ENCODE peak calls at places on chromosomes 16 and 17, in ten cellular contexts. One of them, this sample, is unnamed.

GRCh38 chr17:49946208-49946607 is 22.8 kb upstream of the DLX4 start:
- DNase-seq in CD4-positive, alpha-beta T cell: no peak
- DNase-seq in iPS DF 6.9: no peak
- DNase-seq in pulmonary artery endothelial cell: no peak
- DNase-seq in Caco-2: no peak
- DNase-seq in AG09309: no peak
- DNase-seq in pancreas: no peak
- DNase-seq in upper lobe of right lung: no peak
- DNase-seq in RWPE1: no peak
- DNase-seq in nucleus accumbens: no peak
- DNase-seq in this sample: no peak

GRCh38 chr17:2025220-2025621 is at the start of gene RTN4RL1:
- DNase-seq in AG09309: no peak
- DNase-seq in iPS DF 6.9: no peak
- DNase-seq in pulmonary artery endothelial cell: no peak
- DNase-seq in CD4-positive, alpha-beta T cell: peak
- DNase-seq in Caco-2: peak
- DNase-seq in pancreas: peak
- DNase-seq in nucleus accumbens: peak
- DNase-seq in RWPE1: peak
- DNase-seq in upper lobe of right lung: peak
- DNase-seq in this sample: peak

GRCh38 chr16:14509055-14509454 is 121.0 kb downstream of the PARN start:
- DNase-seq in nucleus accumbens: no peak
- DNase-seq in AG09309: no peak
- DNase-seq in Caco-2: no peak
- DNase-seq in iPS DF 6.9: no peak
- DNase-seq in pancreas: no peak
- DNase-seq in RWPE1: peak
- DNase-seq in CD4-positive, alpha-beta T cell: no peak
- DNase-seq in upper lobe of right lung: no peak
- DNase-seq in pulmonary artery endothelial cell: no peak
- DNase-seq in this sample: no peak

GRCh38 chr17:78345791-78346494 is 13.9 kb downstream of the SOCS3 start:
- DNase-seq in upper lobe of right lung: no peak
- DNase-seq in pulmonary artery endothelial cell: no peak
- DNase-seq in iPS DF 6.9: no peak
- DNase-seq in AG09309: no peak
- DNase-seq in RWPE1: no peak
- DNase-seq in CD4-positive, alpha-beta T cell: no peak
- DNase-seq in Caco-2: no peak
- DNase-seq in pancreas: peak
- DNase-seq in nucleus accumbens: no peak
- DNase-seq in this sample: no peak

GRCh38 chr16:89924925-89925307 is 1.8 kb downstream of the TUBB3 start:
- DNase-seq in nucleus accumbens: no peak
- DNase-seq in pancreas: no peak
- DNase-seq in AG09309: no peak
- DNase-seq in upper lobe of right lung: no peak
- DNase-seq in RWPE1: no peak
- DNase-seq in CD4-positive, alpha-beta T cell: no peak
- DNase-seq in pulmonary artery endothelial cell: no peak
- DNase-seq in Caco-2: no peak
- DNase-seq in iPS DF 6.9: no peak
- DNase-seq in this sample: no peak

GRCh38 chr16:4537376-4538066 is 1.1 kb downstream of the CDIP1 start:
- DNase-seq in nucleus accumbens: no peak
- DNase-seq in CD4-positive, alpha-beta T cell: no peak
- DNase-seq in AG09309: no peak
- DNase-seq in upper lobe of right lung: no peak
- DNase-seq in iPS DF 6.9: no peak
- DNase-seq in Caco-2: no peak
- DNase-seq in RWPE1: peak
- DNase-seq in pancreas: peak
- DNase-seq in pulmonary artery endothelial cell: no peak
- DNase-seq in this sample: peak

GRCh38 chr16:5427571-5427970 is 330.0 kb upstream of the EEF2KMT start:
- DNase-seq in upper lobe of right lung: no peak
- DNase-seq in pancreas: no peak
- DNase-seq in RWPE1: no peak
- DNase-seq in nucleus accumbens: no peak
- DNase-seq in iPS DF 6.9: no peak
- DNase-seq in pulmonary artery endothelial cell: no peak
- DNase-seq in CD4-positive, alpha-beta T cell: no peak
- DNase-seq in Caco-2: no peak
- DNase-seq in AG09309: no peak
- DNase-seq in this sample: no peak

GRCh38 chr16:66299349-66299748 is 67.1 kb upstream of the CDH5 start:
- DNase-seq in Caco-2: no peak
- DNase-seq in pancreas: no peak
- DNase-seq in CD4-positive, alpha-beta T cell: no peak
- DNase-seq in nucleus accumbens: no peak
- DNase-seq in iPS DF 6.9: no peak
- DNase-seq in AG09309: no peak
- DNase-seq in upper lobe of right lung: no peak
- DNase-seq in RWPE1: no peak
- DNase-seq in pulmonary artery endothelial cell: no peak
- DNase-seq in this sample: no peak

GRCh38 chr16:86251682-86252081 is 258.6 kb upstream of the FOXF1 start:
- DNase-seq in upper lobe of right lung: no peak
- DNase-seq in CD4-positive, alpha-beta T cell: no peak
- DNase-seq in RWPE1: no peak
- DNase-seq in nucleus accumbens: no peak
- DNase-seq in iPS DF 6.9: no peak
- DNase-seq in pulmonary artery endothelial cell: no peak
- DNase-seq in AG09309: no peak
- DNase-seq in Caco-2: no peak
- DNase-seq in pancreas: no peak
- DNase-seq in this sample: no peak

GRCh38 chr17:41919165-41919817 is 540 bp upstream of the ACLY start:
- DNase-seq in Caco-2: peak
- DNase-seq in iPS DF 6.9: peak
- DNase-seq in nucleus accumbens: peak
- DNase-seq in AG09309: peak
- DNase-seq in CD4-positive, alpha-beta T cell: no peak
- DNase-seq in upper lobe of right lung: no peak
- DNase-seq in RWPE1: peak
- DNase-seq in pancreas: no peak
- DNase-seq in pulmonary artery endothelial cell: no peak
- DNase-seq in this sample: no peak

GRCh38 chr17:73092518-73093135 is at the start of gene SLC39A11:
- DNase-seq in RWPE1: peak
- DNase-seq in CD4-positive, alpha-beta T cell: peak
- DNase-seq in pulmonary artery endothelial cell: peak
- DNase-seq in iPS DF 6.9: peak
- DNase-seq in pancreas: peak
- DNase-seq in AG09309: peak
- DNase-seq in Caco-2: peak
- DNase-seq in nucleus accumbens: peak
- DNase-seq in upper lobe of right lung: peak
- DNase-seq in this sample: peak

GRCh38 chr17:48129981-48130380 is 22.4 kb downstream of the SNX11 start:
- DNase-seq in nucleus accumbens: no peak
- DNase-seq in AG09309: no peak
- DNase-seq in pancreas: no peak
- DNase-seq in iPS DF 6.9: no peak
- DNase-seq in pulmonary artery endothelial cell: no peak
- DNase-seq in RWPE1: no peak
- DNase-seq in upper lobe of right lung: no peak
- DNase-seq in CD4-positive, alpha-beta T cell: no peak
- DNase-seq in Caco-2: no peak
- DNase-seq in this sample: no peak

GRCh38 chr16:89565256-89565505 is 4.7 kb downstream of the RPL13 start:
- DNase-seq in pancreas: no peak
- DNase-seq in iPS DF 6.9: no peak
- DNase-seq in upper lobe of right lung: no peak
- DNase-seq in RWPE1: peak
- DNase-seq in nucleus accumbens: no peak
- DNase-seq in AG09309: no peak
- DNase-seq in CD4-positive, alpha-beta T cell: no peak
- DNase-seq in pulmonary artery endothelial cell: no peak
- DNase-seq in Caco-2: peak
- DNase-seq in this sample: no peak

GRCh38 chr17:74235040-74235581 is 21.7 kb downstream of the TTYH2 start:
- DNase-seq in upper lobe of right lung: no peak
- DNase-seq in pulmonary artery endothelial cell: no peak
- DNase-seq in CD4-positive, alpha-beta T cell: no peak
- DNase-seq in RWPE1: no peak
- DNase-seq in Caco-2: no peak
- DNase-seq in AG09309: no peak
- DNase-seq in pancreas: no peak
- DNase-seq in iPS DF 6.9: no peak
- DNase-seq in nucleus accumbens: peak
- DNase-seq in this sample: no peak

GRCh38 chr16:87860553-87861299 is 8.6 kb downstream of the SLC7A5 start:
- DNase-seq in pulmonary artery endothelial cell: no peak
- DNase-seq in CD4-positive, alpha-beta T cell: no peak
- DNase-seq in pancreas: no peak
- DNase-seq in nucleus accumbens: no peak
- DNase-seq in AG09309: no peak
- DNase-seq in upper lobe of right lung: no peak
- DNase-seq in Caco-2: no peak
- DNase-seq in RWPE1: no peak
- DNase-seq in iPS DF 6.9: no peak
- DNase-seq in this sample: no peak

GRCh38 chr16:10812352-10813122 is 6.1 kb downstream of the TVP23A start:
- DNase-seq in nucleus accumbens: no peak
- DNase-seq in pancreas: no peak
- DNase-seq in Caco-2: no peak
- DNase-seq in iPS DF 6.9: no peak
- DNase-seq in AG09309: no peak
- DNase-seq in pulmonary artery endothelial cell: no peak
- DNase-seq in upper lobe of right lung: no peak
- DNase-seq in RWPE1: no peak
- DNase-seq in CD4-positive, alpha-beta T cell: no peak
- DNase-seq in this sample: no peak

GRCh38 chr16:19513377-19514053 is 8.4 kb downstream of the GDE1 start:
- DNase-seq in upper lobe of right lung: no peak
- DNase-seq in pulmonary artery endothelial cell: no peak
- DNase-seq in Caco-2: no peak
- DNase-seq in CD4-positive, alpha-beta T cell: no peak
- DNase-seq in AG09309: no peak
- DNase-seq in pancreas: no peak
- DNase-seq in nucleus accumbens: no peak
- DNase-seq in RWPE1: no peak
- DNase-seq in iPS DF 6.9: no peak
- DNase-seq in this sample: no peak

GRCh38 chr17:40810505-40810904 is 10.7 kb upstream of the KRT28 start:
- DNase-seq in AG09309: no peak
- DNase-seq in iPS DF 6.9: no peak
- DNase-seq in nucleus accumbens: no peak
- DNase-seq in CD4-positive, alpha-beta T cell: no peak
- DNase-seq in Caco-2: no peak
- DNase-seq in RWPE1: peak
- DNase-seq in pancreas: no peak
- DNase-seq in pulmonary artery endothelial cell: peak
- DNase-seq in upper lobe of right lung: no peak
- DNase-seq in this sample: no peak

GRCh38 chr16:55664786-55665407 is 9.1 kb downstream of the SLC6A2 start:
- DNase-seq in upper lobe of right lung: no peak
- DNase-seq in Caco-2: no peak
- DNase-seq in RWPE1: no peak
- DNase-seq in pulmonary artery endothelial cell: no peak
- DNase-seq in iPS DF 6.9: no peak
- DNase-seq in nucleus accumbens: no peak
- DNase-seq in CD4-positive, alpha-beta T cell: no peak
- DNase-seq in pancreas: no peak
- DNase-seq in AG09309: no peak
- DNase-seq in this sample: no peak

GRCh38 chr17:13158511-13159240 is 140.8 kb upstream of the ELAC2 start:
- DNase-seq in CD4-positive, alpha-beta T cell: no peak
- DNase-seq in pulmonary artery endothelial cell: no peak
- DNase-seq in Caco-2: no peak
- DNase-seq in nucleus accumbens: no peak
- DNase-seq in pancreas: no peak
- DNase-seq in iPS DF 6.9: no peak
- DNase-seq in upper lobe of right lung: no peak
- DNase-seq in RWPE1: no peak
- DNase-seq in AG09309: no peak
- DNase-seq in this sample: no peak

GRCh38 chr16:13875614-13876284 is 44.2 kb upstream of the ERCC4 start:
- DNase-seq in CD4-positive, alpha-beta T cell: no peak
- DNase-seq in pulmonary artery endothelial cell: no peak
- DNase-seq in RWPE1: no peak
- DNase-seq in upper lobe of right lung: no peak
- DNase-seq in nucleus accumbens: no peak
- DNase-seq in pancreas: no peak
- DNase-seq in AG09309: no peak
- DNase-seq in Caco-2: no peak
- DNase-seq in iPS DF 6.9: no peak
- DNase-seq in this sample: no peak

GRCh38 chr17:20263595-20263994 is 203.7 kb downstream of the LGALS9B start:
- DNase-seq in nucleus accumbens: no peak
- DNase-seq in pancreas: no peak
- DNase-seq in upper lobe of right lung: no peak
- DNase-seq in CD4-positive, alpha-beta T cell: no peak
- DNase-seq in pulmonary artery endothelial cell: peak
- DNase-seq in iPS DF 6.9: no peak
- DNase-seq in AG09309: peak
- DNase-seq in Caco-2: no peak
- DNase-seq in RWPE1: peak
- DNase-seq in this sample: no peak

GRCh38 chr17:73118876-73119485 is 26.5 kb upstream of the SLC39A11 start:
- DNase-seq in nucleus accumbens: no peak
- DNase-seq in AG09309: no peak
- DNase-seq in Caco-2: no peak
- DNase-seq in RWPE1: no peak
- DNase-seq in pulmonary artery endothelial cell: no peak
- DNase-seq in upper lobe of right lung: no peak
- DNase-seq in pancreas: no peak
- DNase-seq in CD4-positive, alpha-beta T cell: no peak
- DNase-seq in iPS DF 6.9: no peak
- DNase-seq in this sample: no peak

GRCh38 chr16:28977703-28978641 is 3.4 kb downstream of the SPNS1 start:
- DNase-seq in Caco-2: no peak
- DNase-seq in pancreas: peak
- DNase-seq in CD4-positive, alpha-beta T cell: no peak
- DNase-seq in iPS DF 6.9: no peak
- DNase-seq in upper lobe of right lung: no peak
- DNase-seq in pulmonary artery endothelial cell: no peak
- DNase-seq in RWPE1: peak
- DNase-seq in nucleus accumbens: no peak
- DNase-seq in AG09309: no peak
- DNase-seq in this sample: no peak

GRCh38 chr16:77171750-77172635 is 19.0 kb upstream of the MON1B start:
- DNase-seq in RWPE1: peak
- DNase-seq in pancreas: peak
- DNase-seq in upper lobe of right lung: no peak
- DNase-seq in Caco-2: no peak
- DNase-seq in CD4-positive, alpha-beta T cell: no peak
- DNase-seq in iPS DF 6.9: no peak
- DNase-seq in nucleus accumbens: no peak
- DNase-seq in AG09309: peak
- DNase-seq in pulmonary artery endothelial cell: peak
- DNase-seq in this sample: no peak

GRCh38 chr16:58020628-58021521 is 4.7 kb upstream of the MMP15 start:
- DNase-seq in RWPE1: no peak
- DNase-seq in CD4-positive, alpha-beta T cell: peak
- DNase-seq in upper lobe of right lung: peak
- DNase-seq in nucleus accumbens: peak
- DNase-seq in pancreas: peak
- DNase-seq in iPS DF 6.9: no peak
- DNase-seq in Caco-2: peak
- DNase-seq in pulmonary artery endothelial cell: no peak
- DNase-seq in AG09309: no peak
- DNase-seq in this sample: peak

GRCh38 chr17:59425085-59425901 is 93.8 kb downstream of the YPEL2 start:
- DNase-seq in Caco-2: no peak
- DNase-seq in RWPE1: no peak
- DNase-seq in iPS DF 6.9: no peak
- DNase-seq in CD4-positive, alpha-beta T cell: no peak
- DNase-seq in pulmonary artery endothelial cell: no peak
- DNase-seq in nucleus accumbens: no peak
- DNase-seq in pancreas: no peak
- DNase-seq in upper lobe of right lung: peak
- DNase-seq in AG09309: no peak
- DNase-seq in this sample: peak

GRCh38 chr17:48561894-48562810 is 16.0 kb downstream of the HOXB4 start:
- DNase-seq in Caco-2: no peak
- DNase-seq in pulmonary artery endothelial cell: no peak
- DNase-seq in iPS DF 6.9: no peak
- DNase-seq in pancreas: no peak
- DNase-seq in upper lobe of right lung: no peak
- DNase-seq in RWPE1: no peak
- DNase-seq in CD4-positive, alpha-beta T cell: no peak
- DNase-seq in nucleus accumbens: no peak
- DNase-seq in AG09309: no peak
- DNase-seq in this sample: no peak